ENCODE peak calls at places on chromosomes 3 and 15, in nine cellular contexts. L is spleen, K is MCF 10A, Z is GM13977, T is testis, Y is GM12878, S is suprapubic skin, P is hepatocyte, O is body of pancreas. J is an unnamed sample.

GRCh38 chr3:125602752-125603649 is 7.7 kb upstream of the OSBPL11 start:
- DNase-seq in L (no peak), K (peak; percentile 87), Z (no peak), T (peak; percentile 84), Y (no peak), S (no peak), P (no peak), O (peak; percentile 14), J (no peak)

GRCh38 chr3:171183042-171183441 is 156.5 kb upstream of the SLC2A2 start:
- DNase-seq in L (no peak), K (peak; percentile 25), Z (no peak), T (peak; percentile 47), Y (no peak), S (no peak), P (peak; percentile 36), O (peak; percentile 43), J (no peak)

GRCh38 chr3:123618768-123619484 is 34.1 kb upstream of the HACD2 start:
- DNase-seq in L (no peak), K (peak; percentile 88), Z (no peak), T (peak; percentile 76), Y (no peak), S (no peak), P (peak; percentile 58), O (peak; percentile 62), J (no peak)

GRCh38 chr3:31043184-31043819 is 148.8 kb upstream of the GADL1 start:
- DNase-seq in L (no peak), K (peak; percentile 91), Z (no peak), T (no peak), Y (no peak), S (no peak), P (no peak), O (no peak), J (no peak)

GRCh38 chr15:101250931-101251829 is 668 bp downstream of the CHSY1 start:
- DNase-seq in L (peak; percentile 91), K (peak; percentile 52), Z (peak; percentile 60), T (no peak), Y (no peak), S (peak; percentile 79), P (peak; percentile 84), O (peak; percentile 58), J (no peak)

GRCh38 chr3:14337828-14338227 is 64.6 kb upstream of the SLC6A6 start:
- DNase-seq in L (peak; percentile 11), K (no peak), Z (no peak), T (no peak), Y (no peak), S (no peak), P (no peak), O (no peak), J (no peak)

GRCh38 chr3:15266510-15267376 is 60.7 kb downstream of the CAPN7 start:
- DNase-seq in L (no peak), K (no peak), Z (no peak), T (peak; percentile 11), Y (no peak), S (no peak), P (no peak), O (no peak), J (no peak)

GRCh38 chr15:40192942-40193341 is 32.1 kb downstream of the BUB1B start:
- DNase-seq in L (no peak), K (peak; percentile 24), Z (no peak), T (no peak), Y (no peak), S (no peak), P (no peak), O (no peak), J (no peak)

GRCh38 chr15:74127954-74128784 is 2.2 kb upstream of the ISLR2 start:
- DNase-seq in L (peak; percentile 72), K (no peak), Z (peak; percentile 43), T (no peak), Y (no peak), S (no peak), P (peak; percentile 36), O (no peak), J (no peak)

GRCh38 chr3:16132190-16132589 is 42.3 kb upstream of the GALNT15 start:
- DNase-seq in L (no peak), K (no peak), Z (no peak), T (no peak), Y (no peak), S (no peak), P (no peak), O (no peak), J (no peak)

GRCh38 chr3:126134219-126134975 is 46.0 kb downstream of the ALDH1L1 start:
- DNase-seq in L (peak; percentile 80), K (peak; percentile 63), Z (peak; percentile 65), T (peak; percentile 76), Y (no peak), S (peak; percentile 76), P (peak; percentile 82), O (peak; percentile 73), J (peak; percentile 87)

GRCh38 chr3:25586167-25586505 is 78.6 kb downstream of the TOP2B start:
- DNase-seq in L (no peak), K (no peak), Z (no peak), T (no peak), Y (no peak), S (no peak), P (no peak), O (no peak), J (no peak)

GRCh38 chr3:40996382-40996781 is 202.9 kb upstream of the CTNNB1 start:
- DNase-seq in L (no peak), K (no peak), Z (no peak), T (no peak), Y (no peak), S (no peak), P (peak; percentile 23), O (no peak), J (no peak)

GRCh38 chr3:186596568-186597287 is 16.1 kb upstream of the AHSG start:
- DNase-seq in L (no peak), K (peak; percentile 57), Z (no peak), T (no peak), Y (no peak), S (no peak), P (no peak), O (no peak), J (no peak)

GRCh38 chr3:59820352-59820934 is 770.6 kb upstream of the CFAP20DC start:
- DNase-seq in L (no peak), K (peak; percentile 50), Z (no peak), T (no peak), Y (no peak), S (no peak), P (no peak), O (no peak), J (no peak)

GRCh38 chr3:59821274-59821673 is 771.4 kb upstream of the CFAP20DC start:
- DNase-seq in L (no peak), K (no peak), Z (no peak), T (no peak), Y (no peak), S (no peak), P (no peak), O (no peak), J (no peak)

GRCh38 chr3:59816312-59816711 is 766.5 kb upstream of the CFAP20DC start:
- DNase-seq in L (no peak), K (no peak), Z (no peak), T (no peak), Y (no peak), S (no peak), P (no peak), O (no peak), J (no peak)

GRCh38 chr3:59817511-59817910 is 767.7 kb upstream of the CFAP20DC start:
- DNase-seq in L (no peak), K (no peak), Z (no peak), T (no peak), Y (no peak), S (no peak), P (no peak), O (no peak), J (no peak)

GRCh38 chr3:59818033-59818936 is 768.5 kb upstream of the CFAP20DC start:
- DNase-seq in L (no peak), K (peak; percentile 97), Z (no peak), T (peak; percentile 92), Y (no peak), S (peak; percentile 74), P (peak; percentile 52), O (peak; percentile 65), J (peak; percentile 95)
- TF ChIP-seq CTCF in L (no peak), K (no peak), Z (no peak), T (no peak), Y (no peak), S (no peak), P (no peak), O (no peak), J (no peak)

DNA sequence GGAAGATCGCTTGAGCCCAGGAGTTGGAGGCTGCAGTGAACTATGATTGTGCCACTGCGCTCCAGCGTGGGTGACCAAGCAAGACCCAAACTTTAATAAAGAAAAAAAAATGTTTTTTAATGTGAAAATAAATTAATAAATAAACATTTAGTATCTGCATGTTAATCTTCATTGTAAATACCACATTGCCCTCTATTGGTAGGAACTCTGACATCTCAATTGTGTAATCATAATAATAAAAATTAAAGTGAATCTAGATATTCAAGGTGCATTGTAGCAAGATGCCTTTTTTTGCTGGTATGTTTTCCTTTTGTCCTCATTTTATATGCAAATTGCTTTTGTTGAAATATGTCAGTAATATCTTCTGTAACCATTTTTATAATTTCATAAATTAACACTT is 95.0 kb upstream of the LIMD1 start:
- DNase-seq in L (no peak), K (peak; percentile 53), Z (peak; percentile 33), T (no peak), Y (no peak), S (no peak), P (peak; percentile 34), O (no peak), J (no peak)
- TF ChIP-seq CTCF in L (peak; percentile 32), K (peak; percentile 46), Z (peak; percentile 36), T (peak; percentile 11), Y (peak; percentile 22), S (peak; percentile 10), P (peak; percentile 73), O (peak; percentile 42), J (peak; percentile 91)

GRCh38 chr15:91306155-91306554 is 206.1 kb downstream of the SV2B start:
- DNase-seq in L (no peak), K (no peak), Z (no peak), T (no peak), Y (no peak), S (no peak), P (no peak), O (no peak), J (no peak)

GRCh38 chr15:91307561-91307960 is 207.5 kb downstream of the SV2B start:
- DNase-seq in L (no peak), K (no peak), Z (no peak), T (no peak), Y (no peak), S (no peak), P (no peak), O (no peak), J (no peak)

GRCh38 chr15:91302588-91303439 is 202.8 kb downstream of the SV2B start:
- DNase-seq in L (no peak), K (peak; percentile 77), Z (peak; percentile 72), T (peak; percentile 36), Y (peak; percentile 17), S (no peak), P (peak; percentile 84), O (peak; percentile 32), J (no peak)

GRCh38 chr15:91304794-91305193 is 204.7 kb downstream of the SV2B start:
- DNase-seq in L (no peak), K (no peak), Z (no peak), T (no peak), Y (no peak), S (no peak), P (no peak), O (no peak), J (no peak)

GRCh38 chr15:91304210-91304609 is 204.2 kb downstream of the SV2B start:
- DNase-seq in L (no peak), K (no peak), Z (no peak), T (no peak), Y (no peak), S (no peak), P (no peak), O (no peak), J (no peak)
- TF ChIP-seq CTCF in L (no peak), K (no peak), Z (no peak), T (no peak), Y (no peak), S (no peak), P (no peak), O (no peak), J (no peak)

GRCh38 chr3:78978037-78978436 is 789.8 kb downstream of the ROBO1 start:
- DNase-seq in L (no peak), K (peak; percentile 50), Z (no peak), T (no peak), Y (no peak), S (no peak), P (no peak), O (no peak), J (no peak)
- TF ChIP-seq CTCF in L (peak; percentile 24), K (peak; percentile 40), Z (peak; percentile 48), T (no peak), Y (no peak), S (no peak), P (no peak), O (peak; percentile 20), J (peak; percentile 79)